ENCODE peak calls at places on chromosome 6, in nine cellular contexts. Y, F, I, K, S, W, P, J and R are unnamed samples.
A peak's percentile ranks its signal among the peaks of the same experiment; 100 is the strongest.

GRCh38 chr6:160931378-160932343 is 59.9 kb upstream of the MAP3K4 start:
- DNase-seq in I (no peak), K (peak; percentile 11), Y (no peak), S (no peak), P (no peak), J (no peak), F (no peak), W (no peak), R (no peak)

GRCh38 chr6:116010400-116011095 is 50.1 kb downstream of the FRK start:
- DNase-seq in K (peak; percentile 75), I (peak; percentile 62), F (peak; percentile 45), Y (peak; percentile 44), W (peak; percentile 70), S (peak; percentile 63), J (peak; percentile 78), P (peak; percentile 76), R (peak; percentile 56)

GRCh38 chr6:129346964-129347363 is 363.0 kb downstream of the ARHGAP18 start:
- DNase-seq in P (no peak), S (no peak), F (no peak), I (no peak), W (no peak), J (no peak), Y (no peak), K (no peak), R (no peak)

GRCh38 chr6:34225551-34225950 is 11.1 kb upstream of the HMGA1 start:
- DNase-seq in K (no peak), P (no peak), F (no peak), W (no peak), I (no peak), S (no peak), Y (no peak), J (no peak), R (no peak)

GRCh38 chr6:26273673-26274595 is 91.1 kb upstream of the BTN3A2 start:
- DNase-seq in Y (peak; percentile 73), K (no peak), I (no peak), F (no peak), S (no peak), P (no peak), J (no peak), W (no peak), R (no peak)

GRCh38 chr6:134787261-134787871 is 162.5 kb downstream of the ALDH8A1 start:
- DNase-seq in W (no peak), Y (no peak), I (peak; percentile 57), S (peak; percentile 66), K (no peak), J (peak; percentile 9), F (no peak), P (no peak), R (peak; percentile 5)

GRCh38 chr6:169227116-169227515 is 26.5 kb downstream of the THBS2 start:
- DNase-seq in W (no peak), I (no peak), F (no peak), K (no peak), J (no peak), Y (no peak), P (no peak), S (no peak), R (no peak)

GRCh38 chr6:119128252-119128912 is 49.9 kb upstream of the FAM184A start:
- DNase-seq in K (no peak), J (no peak), W (no peak), P (no peak), S (no peak), Y (no peak), F (no peak), I (no peak), R (no peak)

GRCh38 chr6:98957440-98957839 is 9.7 kb upstream of the FBXL4 start:
- DNase-seq in Y (no peak), W (peak; percentile 38), I (peak; percentile 26), F (peak; percentile 59), J (peak; percentile 57), S (peak; percentile 90), K (no peak), P (peak; percentile 46), R (peak; percentile 50)

GRCh38 chr6:55916188-55916587 is 40.8 kb upstream of the BMP5 start:
- DNase-seq in P (no peak), S (peak; percentile 84), K (no peak), J (no peak), W (no peak), I (no peak), Y (no peak), F (no peak), R (peak; percentile 29)

GRCh38 chr6:170369439-170369838 is 62.9 kb downstream of the FAM120B start:
- DNase-seq in S (no peak), Y (no peak), P (peak; percentile 55), W (no peak), F (no peak), I (no peak), K (no peak), J (no peak), R (no peak)

GRCh38 chr6:9250852-9251251 is 815.5 kb upstream of the SLC35B3 start:
- DNase-seq in Y (no peak), S (peak; percentile 49), P (peak; percentile 23), F (peak; percentile 74), J (peak; percentile 55), W (peak; percentile 66), K (peak; percentile 89), I (no peak), R (peak; percentile 55)

GRCh38 chr6:75207211-75207984 is 1.5 kb upstream of the COL12A1 start:
- DNase-seq in S (no peak), K (no peak), I (no peak), F (no peak), J (no peak), W (no peak), Y (no peak), P (no peak), R (no peak)

GRCh38 chr6:163419413-163420314 is 5.1 kb downstream of the QKI start:
- DNase-seq in K (no peak), J (no peak), I (peak; percentile 57), P (no peak), Y (no peak), W (no peak), F (no peak), S (peak; percentile 44), R (no peak)